ENCODE peak calls at places on chromosomes 3 and 15, in six cellular contexts. I, C, W, X, O and Y are unnamed samples.

GRCh38 chr3:127710473-127710941 is 37.8 kb downstream of the ABTB1 start:
- DNase-seq in W (peak; percentile 36), O (no peak), X (no peak), C (no peak), I (no peak), Y (no peak)

GRCh38 chr3:5006755-5007202 is 27.5 kb downstream of the BHLHE40 start:
- DNase-seq in O (no peak), X (no peak), W (no peak), I (no peak), C (peak; percentile 87), Y (peak; percentile 81)

GRCh38 chr15:37019479-37020433 is 80.6 kb downstream of the MEIS2 start:
- DNase-seq in W (no peak), C (no peak), X (no peak), I (no peak), O (no peak), Y (no peak)

GRCh38 chr3:130504701-130505100 is 12.3 kb upstream of the COL6A6 start:
- DNase-seq in W (no peak), C (no peak), I (no peak), O (no peak), X (no peak), Y (no peak)

GRCh38 chr3:124272611-124273151 is 280.8 kb upstream of the ROPN1 start:
- DNase-seq in X (no peak), I (no peak), C (no peak), O (no peak), W (no peak), Y (no peak)

GRCh38 chr15:25981114-25981513 is 118.0 kb upstream of the ATP10A start:
- DNase-seq in C (no peak), O (no peak), W (no peak), I (no peak), X (no peak), Y (no peak)

GRCh38 chr15:69713726-69714559 is 261.3 kb downstream of the RPLP1 start:
- DNase-seq in X (no peak), C (peak; percentile 78), O (no peak), I (no peak), W (no peak), Y (no peak)

GRCh38 chr3:197345381-197345780 is 47.0 kb upstream of the DLG1 start:
- DNase-seq in C (no peak), O (no peak), W (no peak), X (no peak), I (no peak), Y (no peak)

GRCh38 chr15:76163429-76164020 is 103.7 kb downstream of the TMEM266 start:
- DNase-seq in C (no peak), X (no peak), W (no peak), I (peak; percentile 92), O (no peak), Y (no peak)

GRCh38 chr15:83404143-83404542 is 43.0 kb upstream of the SH3GL3 start:
- DNase-seq in C (no peak), O (no peak), W (no peak), I (no peak), X (no peak), Y (no peak)

GRCh38 chr3:123584284-123584987 is 417 bp downstream of the HACD2 start:
- DNase-seq in C (no peak), W (no peak), I (peak; percentile 67), X (peak; percentile 65), O (no peak), Y (no peak)

GRCh38 chr3:35739964-35740527 is 100.7 kb downstream of the ARPP21 start:
- DNase-seq in O (no peak), I (no peak), W (no peak), C (no peak), X (no peak), Y (no peak)

GRCh38 chr3:49454457-49454856 is 15.6 kb upstream of the DAG1 start:
- DNase-seq in X (peak; percentile 36), C (no peak), O (no peak), I (no peak), W (no peak), Y (no peak)

GRCh38 chr3:4982773-4983738 is 3.8 kb downstream of the BHLHE40 start:
- DNase-seq in X (no peak), W (no peak), O (no peak), I (no peak), C (no peak), Y (no peak)

GRCh38 chr3:147384210-147385058 is 21.9 kb downstream of the ZIC4 start:
- DNase-seq in X (no peak), O (no peak), I (no peak), W (no peak), C (no peak), Y (no peak)

GRCh38 chr15:44633603-44634002 is 29.9 kb downstream of the SPG11 start:
- DNase-seq in X (no peak), C (peak; percentile 6), I (peak; percentile 52), O (no peak), W (no peak), Y (no peak)

GRCh38 chr15:74308643-74308945 is 58.9 kb downstream of the CYP11A1 start:
- DNase-seq in I (no peak), X (no peak), O (no peak), C (no peak), W (no peak), Y (no peak)

GRCh38 chr15:76565366-76565765 is 228.8 kb downstream of the ISL2 start:
- DNase-seq in C (no peak), W (no peak), O (no peak), I (no peak), X (no peak), Y (no peak)

GRCh38 chr3:164375995-164376394 is 702.3 kb downstream of the SI start:
- DNase-seq in X (no peak), W (no peak), C (no peak), O (no peak), I (no peak), Y (no peak)

GRCh38 chr3:153911111-153911510 is 210.1 kb upstream of the ARHGEF26 start:
- DNase-seq in W (no peak), O (no peak), X (no peak), I (no peak), C (no peak), Y (no peak)

GRCh38 chr15:71219646-71220045 is 104.4 kb downstream of the THSD4 start:
- DNase-seq in O (no peak), C (no peak), I (peak; percentile 70), W (no peak), X (no peak), Y (no peak)

GRCh38 chr3:36905545-36905944 is 39.3 kb downstream of the TRANK1 start:
- DNase-seq in I (no peak), O (no peak), C (no peak), X (no peak), W (no peak), Y (no peak)

GRCh38 chr15:58409861-58410260 is 21.9 kb upstream of the LIPC start:
- DNase-seq in I (peak; percentile 20), X (no peak), W (no peak), C (no peak), O (no peak), Y (no peak)

GRCh38 chr3:116809218-116809617 is 99.6 kb downstream of the TUSC7 start:
- DNase-seq in X (no peak), W (no peak), I (no peak), O (no peak), C (no peak), Y (no peak)

GRCh38 chr3:48034000-48034516 is 17.8 kb upstream of the MAP4 start:
- DNase-seq in X (no peak), I (peak; percentile 66), W (peak; percentile 32), O (no peak), C (no peak), Y (no peak)

GRCh38 chr15:58222698-58223097 is 84.5 kb downstream of the AQP9 start:
- DNase-seq in O (no peak), C (no peak), I (peak; percentile 52), X (no peak), W (no peak), Y (no peak)

GRCh38 chr3:126394179-126394976 is at the start of gene CFAP100:
- DNase-seq in X (peak; percentile 34), W (no peak), O (no peak), C (no peak), I (peak; percentile 65), Y (no peak)